ENCODE peak calls at places on chromosomes 3 and 15, in four cellular contexts. P, F, R and S are unnamed samples.

GRCh38 chr3:176513604-176514003 is 683.7 kb downstream of the TBL1XR1 start:
- DNase-seq in F (no peak), R (no peak), P (no peak), S (no peak)

GRCh38 chr3:81554348-81554747 is 207.1 kb downstream of the GBE1 start:
- DNase-seq in R (peak), F (no peak), P (no peak), S (no peak)

GRCh38 chr3:158808697-158809096 is 6.8 kb downstream of the MFSD1 start:
- DNase-seq in R (no peak), F (no peak), P (no peak), S (no peak)

GRCh38 chr3:20569310-20569709 is 383.3 kb upstream of the SGO1 start:
- DNase-seq in F (no peak), P (no peak), R (no peak), S (no peak)

GRCh38 chr3:16455946-16456345 is 57.6 kb downstream of the RFTN1 start:
- DNase-seq in R (no peak), P (no peak), F (no peak), S (no peak)

GRCh38 chr15:82873000-82873680 is 63.7 kb downstream of the WHAMM start:
- DNase-seq in P (no peak), F (no peak), R (no peak), S (no peak)

GRCh38 chr3:197117107-197117506 is 87.5 kb upstream of the MELTF start:
- DNase-seq in R (no peak), F (no peak), P (peak), S (peak)

GRCh38 chr3:78163379-78163778 is 1123.5 kb downstream of the ROBO2 start:
- DNase-seq in F (no peak), P (no peak), R (no peak), S (no peak)

GRCh38 chr3:81242871-81243270 is 518.6 kb downstream of the GBE1 start:
- DNase-seq in R (peak), F (no peak), P (peak), S (no peak)

GRCh38 chr15:36645106-36645505 is 65.7 kb downstream of the CDIN1 start:
- DNase-seq in P (peak), F (no peak), R (no peak), S (no peak)

GRCh38 chr3:37768107-37768809 is 93.4 kb upstream of the CTDSPL start:
- DNase-seq in F (peak), R (peak), P (peak), S (no peak)

GRCh38 chr3:142210144-142210543 is 15.2 kb downstream of the GK5 start:
- DNase-seq in R (no peak), P (no peak), F (no peak), S (no peak)

GRCh38 chr15:74802862-74803447 is 9.7 kb upstream of the LMAN1L start:
- DNase-seq in P (no peak), R (no peak), F (no peak), S (no peak)

GRCh38 chr3:149243540-149243939 is 21.9 kb upstream of the CP start:
- DNase-seq in R (no peak), P (no peak), F (no peak), S (no peak)

GRCh38 chr3:175386630-175387029 is 527.5 kb downstream of the NAALADL2 start:
- DNase-seq in R (no peak), F (no peak), P (peak), S (no peak)

GRCh38 chr15:78159395-78159794 is 10.2 kb downstream of the IDH3A start:
- DNase-seq in F (no peak), R (no peak), P (no peak), S (no peak)

GRCh38 chr3:46824561-46824960 is 38.7 kb downstream of the MYL3 start:
- DNase-seq in P (no peak), F (no peak), R (no peak), S (no peak)

GRCh38 chr3:46821553-46821952 is 41.7 kb downstream of the MYL3 start:
- DNase-seq in P (no peak), R (no peak), F (no peak), S (no peak)

GRCh38 chr3:46829699-46830208 is 33.5 kb downstream of the MYL3 start:
- DNase-seq in P (no peak), F (no peak), R (no peak), S (peak)

GRCh38 chr3:46820852-46821251 is 42.4 kb downstream of the MYL3 start:
- DNase-seq in F (no peak), P (no peak), R (no peak), S (no peak)

GRCh38 chr3:46825450-46825849 is 37.8 kb downstream of the MYL3 start:
- DNase-seq in F (no peak), P (no peak), R (no peak), S (no peak)
- H3K4me3 ChIP-seq in F (no peak), P (no peak), R (no peak), S (no peak)

GRCh38 chr3:72247645-72248388 is 462.9 kb upstream of the PROK2 start:
- DNase-seq in R (no peak), F (no peak), P (no peak), S (no peak)
- TF ChIP-seq CHD4 in R (no peak), F (no peak), P (no peak), S (no peak)

GRCh38 chr15:90400005-90400758 is 12.1 kb downstream of the IQGAP1 start:
- DNase-seq in R (peak), F (no peak), P (no peak), S (no peak)

GRCh38 chr15:90402806-90403205 is 14.8 kb downstream of the IQGAP1 start:
- DNase-seq in R (no peak), F (no peak), P (no peak), S (no peak)

GRCh38 chr15:90400759-90401314 is 12.8 kb downstream of the IQGAP1 start:
- DNase-seq in F (peak), P (peak), R (peak), S (peak)

GRCh38 chr15:90402230-90402629 is 14.2 kb downstream of the IQGAP1 start:
- DNase-seq in F (no peak), P (peak), R (peak), S (no peak)

GRCh38 chr15:90401499-90401898 is 13.5 kb downstream of the IQGAP1 start:
- DNase-seq in P (no peak), R (no peak), F (no peak), S (no peak)
- H3K4me3 ChIP-seq in P (no peak), R (no peak), F (no peak), S (no peak)

DNA sequence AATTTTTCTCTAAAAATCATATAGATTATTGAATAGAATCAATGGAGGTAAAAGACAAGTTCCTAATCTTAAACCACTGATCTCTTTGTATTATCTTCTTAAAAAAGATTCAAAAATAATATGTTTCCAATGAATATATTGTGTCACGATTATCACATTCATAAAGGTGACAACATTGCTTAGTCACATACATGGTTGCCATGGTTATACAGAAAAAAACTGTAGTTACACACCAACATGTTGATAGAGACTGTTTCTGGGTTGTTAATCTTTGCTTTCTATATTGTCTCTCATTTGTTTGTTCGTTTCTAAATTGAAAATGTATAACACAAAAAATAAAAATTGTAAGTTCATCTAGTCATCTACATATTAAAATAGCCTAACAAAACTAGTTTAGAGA is 376.0 kb upstream of the ALCAM start:
- DNase-seq in R (no peak), F (no peak), P (no peak), S (no peak)
- TF ChIP-seq CHD4 in R (no peak), F (no peak), P (no peak), S (no peak)